ENCODE peak calls at places on chromosomes 1 and 21, in five cellular contexts. I is left lung, O is ovary, P is right cardiac atrium, S is tibial artery. A is an unnamed sample.

GRCh38 chr1:34597877-34598514 is 156.9 kb upstream of the GJB5 start:
- DNase-seq in O (peak), I (peak), P (peak), S (no peak), A (peak)

GRCh38 chr21:15616864-15617574 is 112.8 kb upstream of the USP25 start:
- DNase-seq in O (no peak), S (no peak), I (no peak), P (no peak), A (no peak)

GRCh38 chr21:33825898-33826297 is 89.7 kb downstream of the ATP5PO start:
- DNase-seq in O (no peak), I (no peak), P (no peak), S (no peak), A (no peak)

GRCh38 chr1:183655562-183656075 is 2.5 kb upstream of the APOBEC4 start:
- DNase-seq in I (no peak), O (peak), S (peak), P (peak), A (peak)

GRCh38 chr21:36175771-36176565 is 19.3 kb downstream of the DOP1B start:
- DNase-seq in S (no peak), P (no peak), I (no peak), O (no peak), A (no peak)

GRCh38 chr1:41499591-41499990 is 15.1 kb upstream of the EDN2 start:
- DNase-seq in I (no peak), O (no peak), S (no peak), P (peak), A (no peak)

GRCh38 chr21:25573409-25574206 is 33.7 kb downstream of the MRPL39 start:
- DNase-seq in S (no peak), P (no peak), O (no peak), I (no peak), A (peak)

GRCh38 chr1:67830226-67830625 is 3.0 kb downstream of the GNG12 start:
- DNase-seq in O (no peak), I (no peak), S (no peak), P (no peak), A (no peak)

GRCh38 chr1:166915941-166916340 is 39.9 kb upstream of the TADA1 start:
- DNase-seq in O (no peak), P (no peak), I (no peak), S (no peak), A (no peak)

GRCh38 chr1:21775542-21775899 is 7.4 kb downstream of the USP48 start:
- DNase-seq in S (no peak), I (no peak), P (no peak), O (no peak), A (no peak)

GRCh38 chr1:231357831-231358354 is 19.8 kb downstream of the SPRTN start:
- DNase-seq in S (no peak), P (no peak), I (no peak), O (no peak), A (peak)

GRCh38 chr1:40267767-40268187 is 9.7 kb downstream of the ZMPSTE24 start:
- DNase-seq in O (no peak), I (no peak), P (no peak), S (no peak), A (no peak)

GRCh38 chr1:3746389-3746783 is 5.9 kb upstream of the CCDC27 start:
- DNase-seq in S (no peak), O (no peak), P (no peak), I (peak), A (no peak)

GRCh38 chr1:230867119-230867902 is 1.0 kb downstream of the C1orf198 start:
- DNase-seq in P (no peak), O (no peak), S (no peak), I (no peak), A (no peak)

GRCh38 chr1:89149976-89150375 is 24.1 kb upstream of the GBP2 start:
- DNase-seq in I (no peak), S (no peak), O (no peak), P (no peak), A (no peak)

GRCh38 chr1:59249738-59250137 is 47.2 kb upstream of the FGGY start:
- DNase-seq in I (no peak), S (no peak), P (no peak), O (no peak), A (no peak)

GRCh38 chr1:245677446-245678240 is 522.9 kb downstream of the KIF26B start:
- DNase-seq in S (peak), P (no peak), I (no peak), O (no peak), A (no peak)

GRCh38 chr1:113109908-113110554 is 37.0 kb downstream of the LRIG2 start:
- DNase-seq in S (no peak), O (peak), I (no peak), P (peak), A (no peak)

GRCh38 chr1:7223334-7224080 is 438.3 kb downstream of the CAMTA1 start:
- DNase-seq in O (no peak), S (no peak), P (no peak), I (no peak), A (no peak)

GRCh38 chr1:151728151-151728711 is 6.9 kb downstream of the RIIAD1 start:
- DNase-seq in P (peak), S (no peak), I (no peak), O (peak), A (no peak)

GRCh38 chr1:231162970-231163830 is 1.3 kb downstream of the TRIM67 start:
- DNase-seq in S (no peak), I (no peak), O (no peak), P (peak), A (no peak)

GRCh38 chr1:50661626-50662025 is 238.4 kb upstream of the DMRTA2 start:
- DNase-seq in P (no peak), S (no peak), O (no peak), I (no peak), A (no peak)

GRCh38 chr1:145891587-145892485 is 6.2 kb upstream of the ANKRD35 start:
- DNase-seq in S (peak), I (peak), P (peak), O (peak), A (peak)

GRCh38 chr1:168752171-168752570 is 23.2 kb upstream of the DPT start:
- DNase-seq in S (no peak), O (no peak), P (no peak), I (no peak), A (no peak)

GRCh38 chr1:115067460-115067859 is 21.8 kb downstream of the TSPAN2 start:
- DNase-seq in S (no peak), P (no peak), O (no peak), I (no peak), A (no peak)

GRCh38 chr1:78892251-78892650 is 114.3 kb downstream of the ADGRL4 start:
- DNase-seq in P (no peak), O (no peak), S (no peak), I (no peak), A (no peak)

GRCh38 chr1:207027221-207027777 is 5.3 kb downstream of the C1orf116 start:
- DNase-seq in I (peak), S (no peak), P (no peak), O (no peak), A (no peak)

GRCh38 chr1:115771847-115772457 is 3.4 kb upstream of the CASQ2 start:
- DNase-seq in I (no peak), S (peak), O (peak), P (peak), A (peak)

GRCh38 chr1:33306061-33306460 is 14.8 kb downstream of the A3GALT2 start:
- DNase-seq in I (no peak), S (peak), O (no peak), P (no peak), A (no peak)

GRCh38 chr21:40472026-40472425 is 374.9 kb downstream of the DSCAM start:
- DNase-seq in O (no peak), S (no peak), I (no peak), P (no peak), A (no peak)

GRCh38 chr1:109394591-109395281 is 3.0 kb downstream of the SORT1 start:
- DNase-seq in O (no peak), I (no peak), P (no peak), S (no peak), A (no peak)

GRCh38 chr21:31117046-31117916 is 79.0 kb upstream of the KRTAP19-8 start:
- DNase-seq in P (no peak), O (no peak), I (no peak), S (no peak), A (no peak)

GRCh38 chr1:84693774-84694173 is 3.5 kb upstream of the SSX2IP start:
- DNase-seq in S (no peak), O (no peak), I (no peak), P (no peak), A (no peak)

GRCh38 chr1:1437033-1437903 is 1.8 kb downstream of the VWA1 start:
- DNase-seq in O (no peak), P (peak), S (no peak), I (peak), A (no peak)
- H3K4me3 ChIP-seq in O (no peak), P (no peak), S (no peak), I (peak), A (peak)

DNA sequence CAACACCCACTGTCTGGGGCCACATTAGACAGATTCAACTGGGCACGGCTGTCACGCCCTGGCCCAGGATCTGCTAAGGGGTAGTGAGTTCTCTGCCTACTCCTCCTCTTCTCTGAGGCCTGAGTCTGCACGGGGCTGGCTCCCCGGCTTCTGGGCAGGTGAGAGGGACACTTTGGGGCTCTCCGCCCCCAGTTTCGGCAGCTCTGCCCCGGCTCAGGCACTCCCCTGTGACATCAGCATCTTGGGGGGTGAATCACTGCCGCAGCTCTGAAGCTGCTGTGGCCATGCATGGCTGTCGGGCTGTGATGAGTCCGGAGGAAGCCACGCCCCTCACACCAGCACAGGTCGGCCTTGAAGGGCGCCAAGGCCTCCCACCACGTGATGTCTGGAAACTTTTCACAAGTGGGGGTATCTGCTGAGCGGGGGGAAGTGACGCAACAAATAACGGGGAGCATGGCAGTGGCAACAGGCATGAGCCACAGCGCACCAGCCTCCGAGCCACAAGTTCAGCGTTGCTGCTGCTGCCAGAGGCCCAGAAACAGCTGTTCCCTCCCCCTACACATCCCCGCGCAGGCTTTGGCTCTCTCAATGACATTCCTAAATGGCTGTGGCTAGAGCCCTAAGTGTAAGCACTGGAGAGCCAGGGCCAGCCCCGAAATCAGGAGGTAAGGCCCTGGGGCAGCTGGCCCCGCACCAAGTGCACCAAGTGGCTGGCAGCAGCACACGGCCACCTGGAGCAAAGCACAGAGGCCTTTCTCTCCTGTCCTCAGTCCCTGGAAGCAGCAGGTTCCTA is 26.3 kb downstream of the ZBTB17 start:
- DNase-seq in P (peak), S (peak), O (peak), I (peak), A (no peak)
- H3K4me3 ChIP-seq in P (no peak), S (peak), O (peak), I (peak), A (no peak)

GRCh38 chr21:45408811-45409261 is 3.9 kb downstream of the COL18A1 start:
- DNase-seq in O (peak), I (peak), P (peak), S (peak), A (no peak)

GRCh38 chr21:45410865-45411809 is 6.2 kb downstream of the COL18A1 start:
- DNase-seq in O (peak), I (peak), S (peak), P (peak), A (no peak)

GRCh38 chr21:45408271-45408791 is 3.4 kb downstream of the COL18A1 start:
- DNase-seq in P (peak), S (peak), O (peak), I (peak), A (no peak)

GRCh38 chr21:45410151-45410864 is 5.3 kb downstream of the COL18A1 start:
- DNase-seq in P (peak), I (peak), O (peak), S (peak), A (no peak)

GRCh38 chr21:45409466-45410150 is 4.6 kb downstream of the COL18A1 start:
- DNase-seq in I (peak), S (peak), O (peak), P (peak), A (no peak)
- H3K4me3 ChIP-seq in I (no peak), S (peak), O (no peak), P (no peak), A (no peak)

GRCh38 chr1:225425211-225425786 is 2.5 kb downstream of the LBR start:
- DNase-seq in I (no peak), O (no peak), P (no peak), S (no peak), A (peak)
- H3K4me3 ChIP-seq in I (peak), O (no peak), P (no peak), S (peak), A (peak)

GRCh38 chr21:35048706-35049617 is at the start of gene RUNX1:
- DNase-seq in I (peak), O (no peak), S (peak), P (no peak), A (no peak)
- H3K4me3 ChIP-seq in I (peak), O (no peak), S (peak), P (peak), A (no peak)

DNA sequence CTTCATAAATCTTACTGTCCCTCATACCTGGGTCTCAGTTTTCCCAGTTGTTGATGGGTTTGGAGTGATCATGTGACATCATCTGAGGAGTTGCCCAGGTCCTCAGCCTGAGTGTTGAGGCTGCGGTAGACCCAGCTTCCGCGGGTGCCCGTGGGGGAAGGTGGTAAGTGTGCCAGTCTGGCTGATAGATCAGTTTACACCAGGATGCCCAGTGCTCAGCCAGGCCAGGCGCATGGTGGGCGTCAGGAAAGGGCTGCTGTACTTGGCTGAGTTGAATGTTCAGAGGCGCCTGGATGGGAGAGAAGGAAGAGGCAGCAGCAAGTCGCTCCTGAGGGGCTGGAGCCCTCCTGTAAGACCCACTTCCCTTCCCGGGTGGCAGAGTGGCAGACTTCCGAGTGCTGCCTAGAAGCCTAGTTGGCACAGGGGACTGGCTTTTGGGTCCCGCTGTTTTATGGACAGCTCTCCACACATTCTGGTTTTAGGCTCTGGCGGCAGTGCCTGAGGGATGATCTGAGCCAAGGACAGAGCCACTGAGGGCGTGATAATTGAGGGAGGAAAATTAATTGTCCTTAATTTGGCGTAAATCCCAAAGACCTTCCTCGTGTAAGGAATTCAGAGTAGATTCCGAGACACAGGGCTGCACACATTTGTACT is 35.8 kb downstream of the PTPRF start:
- DNase-seq in I (no peak), S (no peak), O (no peak), P (no peak), A (no peak)
- H3K4me3 ChIP-seq in I (no peak), S (peak), O (no peak), P (no peak), A (no peak)

GRCh38 chr1:63773496-63773814 is 362 bp upstream of the ROR1 start:
- DNase-seq in I (no peak), O (no peak), S (no peak), P (no peak), A (no peak)

GRCh38 chr1:63772201-63772600 is 1.6 kb upstream of the ROR1 start:
- DNase-seq in P (no peak), O (no peak), S (no peak), I (no peak), A (no peak)

GRCh38 chr1:63774617-63775417 is 1.0 kb downstream of the ROR1 start:
- DNase-seq in I (peak), P (peak), O (peak), S (peak), A (peak)

GRCh38 chr1:63773815-63774616 is at the start of gene ROR1:
- DNase-seq in O (peak), P (peak), I (peak), S (peak), A (peak)

GRCh38 chr1:63772876-63773275 is 941 bp upstream of the ROR1 start:
- DNase-seq in I (no peak), P (no peak), O (no peak), S (no peak), A (no peak)
- H3K4me3 ChIP-seq in I (no peak), P (no peak), O (no peak), S (no peak), A (no peak)

DNA sequence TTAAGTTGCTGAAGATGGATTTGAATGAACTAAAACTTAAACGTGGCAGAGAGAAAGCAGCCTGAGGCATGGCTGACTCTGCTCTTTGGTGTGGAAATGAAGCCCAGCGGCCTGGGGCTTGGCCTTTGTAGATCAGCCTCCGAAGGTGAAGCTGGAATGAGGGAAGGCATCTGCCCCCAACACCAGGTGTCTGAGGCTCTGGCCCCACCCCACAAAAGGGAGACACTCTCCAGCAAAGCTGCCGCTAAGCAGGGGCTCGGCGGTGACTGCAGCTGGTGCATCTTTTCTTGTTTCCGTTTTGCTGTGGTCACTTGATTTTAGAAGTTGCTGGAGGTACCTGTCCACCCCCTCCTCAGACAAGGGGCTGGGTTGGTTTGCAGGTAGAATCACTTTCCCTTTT is 38.2 kb upstream of the NID1 start:
- DNase-seq in I (no peak), O (no peak), S (no peak), P (no peak), A (no peak)
- H3K4me3 ChIP-seq in I (no peak), O (no peak), S (no peak), P (no peak), A (no peak)

A was measured in HAP-1.